ENCODE peak calls at places on chromosomes 3 and 15, in seven cellular contexts. R is colonic mucosa, G is NT2/D1, V is A549, Z is PC-3, U is spleen, B is mucosa of descending colon. Y is an unnamed sample. For H3K9me3, the result is how much of the 10 kb centered on the place peaks cover.

GRCh38 chr15:71353171-71353570 is 237.9 kb downstream of the THSD4 start:
- DNase-seq in Z (no peak), B (no peak), V (no peak), U (no peak), G (no peak), R (no peak), Y (peak)

GRCh38 chr3:90062631-90063200 is 955.3 kb downstream of the EPHA3 start:
- DNase-seq in R (no peak), B (no peak), V (no peak), Z (no peak), U (no peak), G (no peak), Y (peak)

GRCh38 chr3:138898301-138898700 is 48.6 kb downstream of the FOXL2 start:
- DNase-seq in G (no peak), Z (no peak), B (no peak), U (no peak), V (no peak), R (peak), Y (no peak)

GRCh38 chr15:98123297-98123696 is 162.8 kb downstream of the ARRDC4 start:
- DNase-seq in B (no peak), Z (no peak), V (no peak), G (no peak), R (no peak), U (no peak), Y (peak)

GRCh38 chr3:184067573-184068055 is 14.8 kb downstream of the HTR3C start:
- DNase-seq in U (no peak), G (no peak), Z (no peak), V (no peak), R (no peak), B (no peak), Y (no peak)

GRCh38 chr3:78540485-78540884 is 1227.3 kb downstream of the ROBO1 start:
- DNase-seq in R (no peak), B (no peak), G (no peak), Z (no peak), U (no peak), V (no peak), Y (no peak)

GRCh38 chr3:39910828-39911464 is 101.5 kb downstream of the MYRIP start:
- DNase-seq in Z (no peak), V (no peak), B (no peak), R (no peak), G (no peak), U (no peak), Y (peak)

GRCh38 chr15:80559761-80560160 is 135.3 kb upstream of the ABHD17C start:
- DNase-seq in U (no peak), B (no peak), R (no peak), Z (no peak), V (no peak), G (no peak), Y (no peak)

GRCh38 chr15:75348034-75348562 is 1.3 kb downstream of the NEIL1 start:
- DNase-seq in V (no peak), G (no peak), U (no peak), B (peak), Z (no peak), R (no peak), Y (no peak)

GRCh38 chr3:100899440-100900091 is 93.7 kb downstream of the ABI3BP start:
- DNase-seq in G (no peak), U (no peak), R (no peak), V (no peak), Z (peak), B (no peak), Y (no peak)

GRCh38 chr3:116341916-116342315 is 103.4 kb downstream of the LSAMP start:
- DNase-seq in B (no peak), G (no peak), V (no peak), R (no peak), U (no peak), Z (no peak), Y (no peak)

DNA sequence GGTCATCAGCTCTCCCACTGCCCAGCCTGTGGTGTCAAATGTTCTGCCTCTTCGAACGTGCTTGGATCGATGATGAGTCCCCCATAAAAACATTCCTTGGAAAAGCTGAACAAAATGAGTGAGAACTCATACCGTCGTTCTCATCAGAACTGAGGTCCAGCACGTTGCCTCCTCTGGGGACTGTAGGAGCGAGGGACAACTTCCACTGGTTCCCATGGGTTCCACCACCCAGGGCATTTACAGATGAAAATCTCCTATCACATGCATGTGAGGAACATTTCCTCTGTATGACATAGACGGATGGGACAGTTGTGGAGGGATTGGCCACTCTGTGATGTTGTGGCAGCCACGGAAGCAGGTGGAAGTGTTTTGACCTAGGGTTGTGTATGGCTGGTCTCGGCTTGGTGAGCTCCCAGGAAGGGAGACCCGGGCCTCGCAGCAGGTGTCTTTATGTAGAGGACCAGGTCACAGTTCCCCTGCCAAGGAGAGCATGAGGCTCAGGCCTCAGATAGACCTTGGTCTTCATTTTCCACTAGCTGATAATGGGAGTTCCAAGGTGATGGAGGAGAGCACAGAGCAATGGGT is 113.0 kb downstream of the SNRPN start:
- DNase-seq in G (no peak), R (no peak), Z (no peak), U (peak), V (no peak), B (no peak), Y (no peak)
- H3K9me3 ChIP-seq in G (half or more), R (under half), Z (half or more), U (half or more), V (half or more), B (half or more), Y (half or more)

GRCh38 chr15:58081891-58082290 is 16.4 kb upstream of the ALDH1A2 start:
- DNase-seq in Z (no peak), R (no peak), B (no peak), U (no peak), G (no peak), V (no peak), Y (no peak)

GRCh38 chr15:58081446-58081845 is 15.9 kb upstream of the ALDH1A2 start:
- DNase-seq in Z (no peak), B (no peak), U (no peak), V (no peak), G (no peak), R (no peak), Y (no peak)

GRCh38 chr15:58080398-58080797 is 14.9 kb upstream of the ALDH1A2 start:
- DNase-seq in B (no peak), V (no peak), U (no peak), R (no peak), G (no peak), Z (no peak), Y (no peak)

GRCh38 chr15:58077427-58077826 is 11.9 kb upstream of the ALDH1A2 start:
- DNase-seq in B (no peak), V (no peak), Z (peak), U (no peak), G (no peak), R (no peak), Y (peak)

GRCh38 chr15:58078591-58078990 is 13.1 kb upstream of the ALDH1A2 start:
- DNase-seq in R (no peak), B (no peak), G (no peak), Z (no peak), U (no peak), V (no peak), Y (no peak)
- H3K9me3 ChIP-seq in R (under half), B (under half), G (under half), Z (under half), U (under half), V (under half), Y (under half)

DNA sequence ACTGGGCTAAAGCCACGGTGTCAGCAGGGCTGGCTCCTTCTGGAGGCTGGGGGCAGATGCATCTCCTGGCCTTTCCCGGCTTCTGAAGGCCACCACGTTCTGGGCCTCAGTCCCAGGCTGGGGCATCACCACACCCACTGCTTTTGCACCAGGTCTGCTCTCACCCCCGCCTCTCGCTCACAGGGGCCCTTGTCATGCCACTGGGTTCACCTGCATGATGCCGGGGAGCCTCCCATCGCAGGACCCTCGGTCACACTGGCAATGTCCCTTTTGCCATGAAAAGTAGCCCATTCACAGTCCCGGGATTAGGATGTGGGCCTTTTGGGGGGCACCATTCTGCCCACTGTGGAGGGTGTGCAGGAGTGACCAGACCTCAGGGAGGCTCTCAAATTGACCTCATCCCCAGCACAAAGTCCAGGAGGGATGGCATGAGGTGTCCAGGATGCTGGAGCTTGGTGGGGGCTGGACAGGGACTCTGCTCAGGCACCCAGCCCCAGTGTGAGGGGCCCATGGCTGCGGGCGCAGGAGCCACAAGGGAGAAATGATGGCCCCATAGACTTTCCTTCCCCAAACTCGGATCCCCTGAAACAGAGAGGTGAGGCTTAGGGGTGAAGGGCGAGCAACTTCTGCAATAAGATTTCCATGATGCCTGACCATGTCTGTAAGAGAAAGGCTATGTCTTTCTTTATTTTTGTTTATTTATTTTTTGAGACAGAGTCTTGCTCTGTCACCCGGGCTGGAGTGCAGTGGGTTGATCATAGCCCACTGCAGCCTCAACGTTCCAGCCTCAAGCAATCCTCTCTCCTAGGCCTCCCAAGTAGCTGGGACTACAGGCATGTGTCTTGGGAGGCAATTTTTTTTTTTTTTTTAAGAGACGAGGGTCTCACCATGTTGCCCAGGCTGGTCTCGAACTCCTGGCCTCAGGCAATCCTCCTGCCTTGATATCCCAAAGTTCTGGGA is 189.1 kb downstream of the GOLGA6L6 start:
- DNase-seq in V (no peak), B (peak), R (no peak), U (peak), G (no peak), Z (no peak), Y (no peak)
- H3K9me3 ChIP-seq in V (under half), B (half or more), R (under half), U (under half), G (under half), Z (under half), Y (under half)

GRCh38 chr3:23518441-23518840 is 287.3 kb upstream of the UBE2E1 start:
- DNase-seq in Z (no peak), G (no peak), V (no peak), U (no peak), R (no peak), B (no peak), Y (no peak)
- H3K9me3 ChIP-seq in Z (under half), G (under half), V (under half), U (under half), R (under half), B (under half), Y (under half)

DNA sequence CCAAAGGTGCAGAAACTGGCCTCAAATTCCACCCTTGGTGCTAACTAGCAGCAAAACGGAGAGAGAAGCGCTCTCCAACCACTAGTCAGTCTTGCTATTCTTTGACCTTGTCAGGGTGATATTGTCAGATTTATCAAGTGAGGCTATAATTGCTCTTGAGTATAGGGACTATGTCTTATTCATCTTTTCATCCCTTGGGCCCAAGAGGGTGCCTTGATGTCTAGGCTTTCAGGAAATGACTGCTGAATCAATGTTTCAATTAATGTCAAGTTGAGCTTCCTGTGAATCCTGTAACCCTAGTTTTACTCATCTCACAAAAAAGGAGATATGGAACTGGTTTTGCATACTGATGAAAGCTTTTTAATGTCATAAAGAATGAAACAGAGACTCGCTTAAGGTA is 701.3 kb downstream of the EDEM1 start:
- DNase-seq in Z (no peak), V (no peak), B (no peak), G (no peak), U (no peak), R (no peak), Y (no peak)
- H3K9me3 ChIP-seq in Z (under half), V (under half), B (under half), G (under half), U (under half), R (under half), Y (under half)

GRCh38 chr3:33526787-33527186 is 86.6 kb upstream of the UBP1 start:
- DNase-seq in V (no peak), R (no peak), Z (no peak), U (no peak), B (no peak), G (no peak), Y (no peak)
- H3K9me3 ChIP-seq in V (under half), R (under half), Z (under half), U (under half), B (under half), G (under half), Y (under half)

GRCh38 chr15:25057574-25057973 is 102.8 kb downstream of the SNRPN start:
- DNase-seq in Z (no peak), V (no peak), B (no peak), G (no peak), R (no peak), U (peak), Y (no peak)
- H3K9me3 ChIP-seq in Z (half or more), V (half or more), B (half or more), G (half or more), R (under half), U (half or more), Y (half or more)

GRCh38 chr3:158273646-158274045 is 163.8 kb downstream of the RSRC1 start:
- DNase-seq in U (no peak), G (no peak), V (no peak), R (no peak), Z (no peak), B (no peak), Y (no peak)

GRCh38 chr3:158267015-158267414 is 157.1 kb downstream of the RSRC1 start:
- DNase-seq in Z (no peak), U (no peak), B (no peak), G (no peak), R (no peak), V (no peak), Y (no peak)

GRCh38 chr3:158269896-158270295 is 160.0 kb downstream of the RSRC1 start:
- DNase-seq in R (no peak), G (no peak), U (no peak), Z (no peak), V (no peak), B (no peak), Y (peak)

GRCh38 chr3:158272071-158272470 is 162.2 kb downstream of the RSRC1 start:
- DNase-seq in B (no peak), G (no peak), V (no peak), R (no peak), Z (no peak), U (no peak), Y (no peak)
- H3K9me3 ChIP-seq in B (under half), G (under half), V (under half), R (under half), Z (under half), U (under half), Y (under half)